ENCODE peak calls at places on chromosomes 16 and 17, in six cellular contexts. A, O, Y, Q, H and W are unnamed samples.

GRCh38 chr17:19021622-19022083 is 17.1 kb upstream of the FAM83G start:
- DNase-seq in H (no peak), Y (no peak), A (peak; percentile 47), O (peak; percentile 21), Q (peak; percentile 56), W (no peak)

GRCh38 chr16:89200850-89201466 is 621 bp upstream of the SLC22A31 start:
- DNase-seq in O (peak; percentile 16), Q (no peak), H (no peak), Y (no peak), A (no peak), W (no peak)

GRCh38 chr16:85947511-85948509 is 48.8 kb downstream of the IRF8 start:
- DNase-seq in H (no peak), O (no peak), Y (no peak), A (peak; percentile 53), Q (peak; percentile 39), W (no peak)

GRCh38 chr17:9004961-9005285 is 16.4 kb upstream of the NTN1 start:
- DNase-seq in O (no peak), H (no peak), Y (no peak), Q (no peak), A (no peak), W (no peak)

GRCh38 chr16:72913551-72913950 is 134.4 kb downstream of the ZFHX3 start:
- DNase-seq in Y (no peak), H (no peak), O (no peak), A (no peak), Q (no peak), W (no peak)

GRCh38 chr17:51585514-51586104 is 325.3 kb downstream of the UTP18 start:
- DNase-seq in O (no peak), H (no peak), Q (no peak), Y (no peak), A (no peak), W (no peak)

GRCh38 chr16:15572329-15573001 is 70.5 kb downstream of the MARF1 start:
- DNase-seq in Q (no peak), H (no peak), O (no peak), Y (peak; percentile 80), A (no peak), W (no peak)

GRCh38 chr16:31201511-31202401 is 804 bp downstream of the PYCARD start:
- DNase-seq in H (no peak), Q (peak; percentile 54), O (peak; percentile 50), A (no peak), Y (no peak), W (no peak)

GRCh38 chr17:10557422-10557821 is 8.0 kb upstream of the MYH2 start:
- DNase-seq in Q (no peak), H (no peak), Y (no peak), A (no peak), O (peak; percentile 27), W (no peak)

GRCh38 chr16:1705688-1706385 is at the start of gene MAPK8IP3:
- DNase-seq in H (peak; percentile 88), A (peak; percentile 96), Q (peak; percentile 100), O (peak; percentile 93), Y (peak; percentile 71), W (peak; percentile 70)

GRCh38 chr16:69195371-69196029 is 8.5 kb downstream of the SNTB2 start:
- DNase-seq in A (no peak), O (no peak), Q (no peak), H (no peak), Y (no peak), W (no peak)

GRCh38 chr16:57233944-57234706 is 10.9 kb upstream of the ARL2BP start:
- DNase-seq in O (peak; percentile 53), Q (no peak), H (no peak), A (no peak), Y (no peak), W (no peak)

GRCh38 chr17:39624313-39624712 is 2.4 kb upstream of the PPP1R1B start:
- DNase-seq in Y (no peak), H (no peak), A (no peak), O (no peak), Q (no peak), W (no peak)

GRCh38 chr17:45319239-45319703 is 2.5 kb upstream of the MAP3K14 start:
- DNase-seq in O (no peak), Y (no peak), Q (no peak), A (no peak), H (no peak), W (peak; percentile 68)

GRCh38 chr17:55845385-55845784 is 94.5 kb downstream of the PCTP start:
- DNase-seq in A (peak; percentile 2), Q (no peak), O (peak; percentile 53), H (no peak), Y (peak; percentile 14), W (no peak)

GRCh38 chr17:72122668-72123495 is 2.1 kb downstream of the SOX9 start:
- DNase-seq in Q (no peak), O (no peak), Y (no peak), H (no peak), A (no peak), W (peak; percentile 74)

GRCh38 chr17:65674246-65675045 is 113.0 kb upstream of the AXIN2 start:
- DNase-seq in H (no peak), Y (no peak), A (no peak), O (no peak), Q (no peak), W (no peak)

GRCh38 chr16:85480727-85481101 is 132.4 kb upstream of the GSE1 start:
- DNase-seq in A (no peak), Q (no peak), O (no peak), Y (no peak), H (peak; percentile 77), W (no peak)

GRCh38 chr16:56606688-56607618 is 1.4 kb upstream of the MT2A start:
- DNase-seq in Y (peak; percentile 90), O (peak; percentile 68), H (no peak), Q (no peak), A (no peak), W (peak; percentile 99)

GRCh38 chr17:3035256-3035967 is 28.0 kb downstream of the OR1D5 start:
- DNase-seq in Y (no peak), A (no peak), O (no peak), H (no peak), Q (no peak), W (no peak)

GRCh38 chr16:67173808-67174705 is 3.7 kb downstream of the NOL3 start:
- DNase-seq in Y (peak; percentile 56), A (no peak), O (peak; percentile 95), H (peak; percentile 77), Q (peak; percentile 72), W (peak; percentile 94)